ENCODE peak calls at places on chromosomes 7 and 10, in eight cellular contexts. One of them, this sample, is unnamed.

GRCh38 chr7:94043299-94043698 is 39.1 kb upstream of the BET1 start:
- DNase-seq in A172: peak; percentile 61
- DNase-seq in GM23248: peak; percentile 84
- DNase-seq in GM13976: no peak
- DNase-seq in NCI-H1105: no peak
- DNase-seq in B cell: no peak
- DNase-seq in T-cell: no peak
- DNase-seq in AG08395: peak; percentile 72
- DNase-seq in this sample: peak; percentile 63

GRCh38 chr7:137954614-137955013 is 47.3 kb downstream of the CREB3L2 start:
- DNase-seq in T-cell: no peak
- DNase-seq in GM13976: no peak
- DNase-seq in NCI-H1105: no peak
- DNase-seq in A172: no peak
- DNase-seq in GM23248: peak; percentile 42
- DNase-seq in B cell: no peak
- DNase-seq in AG08395: no peak
- DNase-seq in this sample: peak; percentile 24

GRCh38 chr10:71771821-71772617 is 1.3 kb downstream of the VSIR start:
- DNase-seq in GM13976: no peak
- DNase-seq in NCI-H1105: no peak
- DNase-seq in AG08395: peak; percentile 88
- DNase-seq in A172: peak; percentile 89
- DNase-seq in B cell: no peak
- DNase-seq in T-cell: no peak
- DNase-seq in GM23248: peak; percentile 94
- DNase-seq in this sample: peak; percentile 86

GRCh38 chr10:124249812-124250432 is 156.5 kb upstream of the CHST15 start:
- DNase-seq in GM23248: no peak
- DNase-seq in B cell: no peak
- DNase-seq in NCI-H1105: no peak
- DNase-seq in A172: no peak
- DNase-seq in AG08395: no peak
- DNase-seq in T-cell: no peak
- DNase-seq in GM13976: no peak
- DNase-seq in this sample: no peak

GRCh38 chr10:99008106-99008505 is 227.5 kb downstream of the HPSE2 start:
- DNase-seq in GM23248: no peak
- DNase-seq in T-cell: no peak
- DNase-seq in A172: no peak
- DNase-seq in AG08395: no peak
- DNase-seq in B cell: no peak
- DNase-seq in GM13976: no peak
- DNase-seq in NCI-H1105: no peak
- DNase-seq in this sample: peak; percentile 2

GRCh38 chr10:89702121-89702480 is 711 bp downstream of the KIF20B start:
- DNase-seq in GM13976: peak; percentile 18
- DNase-seq in A172: peak; percentile 37
- DNase-seq in T-cell: no peak
- DNase-seq in AG08395: peak; percentile 3
- DNase-seq in B cell: no peak
- DNase-seq in GM23248: peak; percentile 55
- DNase-seq in NCI-H1105: no peak
- DNase-seq in this sample: peak; percentile 28

GRCh38 chr7:81361769-81362168 is 408.1 kb downstream of the HGF start:
- DNase-seq in AG08395: no peak
- DNase-seq in GM23248: peak; percentile 33
- DNase-seq in NCI-H1105: no peak
- DNase-seq in T-cell: no peak
- DNase-seq in GM13976: no peak
- DNase-seq in B cell: no peak
- DNase-seq in A172: no peak
- DNase-seq in this sample: no peak

GRCh38 chr7:130009848-130010688 is 41.1 kb downstream of the ZC3HC1 start:
- DNase-seq in T-cell: no peak
- DNase-seq in GM13976: peak; percentile 47
- DNase-seq in GM23248: peak; percentile 97
- DNase-seq in A172: peak; percentile 99
- DNase-seq in B cell: no peak
- DNase-seq in NCI-H1105: no peak
- DNase-seq in AG08395: peak; percentile 88
- DNase-seq in this sample: peak; percentile 95

GRCh38 chr7:98470131-98470985 is 69.5 kb upstream of the BAIAP2L1 start:
- DNase-seq in GM13976: peak; percentile 48
- DNase-seq in B cell: peak; percentile 45
- DNase-seq in GM23248: peak; percentile 29
- DNase-seq in AG08395: no peak
- DNase-seq in NCI-H1105: no peak
- DNase-seq in T-cell: no peak
- DNase-seq in A172: no peak
- DNase-seq in this sample: peak; percentile 4

GRCh38 chr7:141702047-141702567 is at the start of gene DENND11:
- DNase-seq in T-cell: peak; percentile 44
- DNase-seq in GM23248: peak; percentile 80
- DNase-seq in AG08395: peak; percentile 76
- DNase-seq in GM13976: peak; percentile 84
- DNase-seq in NCI-H1105: peak; percentile 55
- DNase-seq in B cell: peak; percentile 89
- DNase-seq in A172: no peak
- DNase-seq in this sample: peak; percentile 57

GRCh38 chr7:14734839-14735321 is 167.7 kb downstream of the DGKB start:
- DNase-seq in NCI-H1105: no peak
- DNase-seq in GM13976: no peak
- DNase-seq in B cell: no peak
- DNase-seq in AG08395: no peak
- DNase-seq in A172: no peak
- DNase-seq in T-cell: no peak
- DNase-seq in GM23248: no peak
- DNase-seq in this sample: no peak

GRCh38 chr10:49579621-49580020 is 30.5 kb upstream of the SLC18A3 start:
- DNase-seq in A172: peak; percentile 42
- DNase-seq in T-cell: no peak
- DNase-seq in AG08395: no peak
- DNase-seq in GM13976: no peak
- DNase-seq in B cell: no peak
- DNase-seq in GM23248: no peak
- DNase-seq in NCI-H1105: no peak
- DNase-seq in this sample: peak; percentile 91

GRCh38 chr10:83677795-83678194 is 461.5 kb upstream of the GHITM start:
- DNase-seq in NCI-H1105: no peak
- DNase-seq in GM23248: no peak
- DNase-seq in AG08395: no peak
- DNase-seq in GM13976: no peak
- DNase-seq in B cell: no peak
- DNase-seq in A172: peak; percentile 5
- DNase-seq in T-cell: no peak
- DNase-seq in this sample: peak; percentile 27

GRCh38 chr10:71161429-71161828 is 50.9 kb upstream of the UNC5B start:
- DNase-seq in AG08395: no peak
- DNase-seq in A172: peak; percentile 56
- DNase-seq in GM13976: no peak
- DNase-seq in T-cell: no peak
- DNase-seq in GM23248: no peak
- DNase-seq in B cell: no peak
- DNase-seq in NCI-H1105: no peak
- DNase-seq in this sample: peak; percentile 2

GRCh38 chr10:72278668-72279393 is 5.1 kb downstream of the DDIT4 start:
- DNase-seq in GM23248: no peak
- DNase-seq in NCI-H1105: no peak
- DNase-seq in B cell: no peak
- DNase-seq in AG08395: no peak
- DNase-seq in T-cell: no peak
- DNase-seq in GM13976: no peak
- DNase-seq in A172: no peak
- DNase-seq in this sample: no peak

GRCh38 chr7:30925913-30926312 is 14.3 kb downstream of the AQP1 start:
- DNase-seq in A172: no peak
- DNase-seq in GM23248: no peak
- DNase-seq in NCI-H1105: no peak
- DNase-seq in AG08395: no peak
- DNase-seq in GM13976: peak; percentile 16
- DNase-seq in B cell: peak; percentile 7
- DNase-seq in T-cell: no peak
- DNase-seq in this sample: no peak

GRCh38 chr10:100033766-100034418 is 24.1 kb upstream of the DNMBP start:
- DNase-seq in A172: no peak
- DNase-seq in GM23248: no peak
- DNase-seq in GM13976: no peak
- DNase-seq in T-cell: no peak
- DNase-seq in AG08395: no peak
- DNase-seq in NCI-H1105: no peak
- DNase-seq in B cell: no peak
- DNase-seq in this sample: no peak

GRCh38 chr7:4017081-4017480 is 665.0 kb upstream of the FOXK1 start:
- DNase-seq in GM13976: no peak
- DNase-seq in NCI-H1105: no peak
- DNase-seq in B cell: no peak
- DNase-seq in AG08395: no peak
- DNase-seq in T-cell: no peak
- DNase-seq in A172: no peak
- DNase-seq in GM23248: no peak
- DNase-seq in this sample: no peak

GRCh38 chr7:10429516-10429915 is 544.2 kb upstream of the PHF14 start:
- DNase-seq in B cell: no peak
- DNase-seq in AG08395: no peak
- DNase-seq in A172: no peak
- DNase-seq in NCI-H1105: no peak
- DNase-seq in T-cell: no peak
- DNase-seq in GM23248: no peak
- DNase-seq in GM13976: no peak
- DNase-seq in this sample: no peak

GRCh38 chr10:45354261-45354660 is 19.8 kb upstream of the ALOX5 start:
- DNase-seq in T-cell: no peak
- DNase-seq in GM13976: no peak
- DNase-seq in GM23248: peak; percentile 15
- DNase-seq in B cell: no peak
- DNase-seq in A172: peak; percentile 33
- DNase-seq in AG08395: peak; percentile 48
- DNase-seq in NCI-H1105: no peak
- DNase-seq in this sample: peak; percentile 42

GRCh38 chr7:29243777-29244655 is 49.4 kb downstream of the CHN2 start:
- DNase-seq in A172: no peak
- DNase-seq in GM13976: no peak
- DNase-seq in T-cell: peak; percentile 18
- DNase-seq in AG08395: no peak
- DNase-seq in NCI-H1105: no peak
- DNase-seq in B cell: no peak
- DNase-seq in GM23248: no peak
- DNase-seq in this sample: no peak

GRCh38 chr10:32957341-32958084 is 517 bp downstream of the ITGB1 start:
- DNase-seq in A172: no peak
- DNase-seq in GM13976: peak; percentile 59
- DNase-seq in AG08395: peak; percentile 24
- DNase-seq in T-cell: no peak
- DNase-seq in GM23248: peak; percentile 80
- DNase-seq in NCI-H1105: no peak
- DNase-seq in B cell: peak; percentile 61
- DNase-seq in this sample: peak; percentile 39

GRCh38 chr7:82501256-82501815 is 57.8 kb upstream of the CACNA2D1 start:
- DNase-seq in A172: no peak
- DNase-seq in GM23248: no peak
- DNase-seq in AG08395: no peak
- DNase-seq in GM13976: no peak
- DNase-seq in NCI-H1105: no peak
- DNase-seq in T-cell: no peak
- DNase-seq in B cell: no peak
- DNase-seq in this sample: no peak

GRCh38 chr10:129897851-129898463 is 66.1 kb downstream of the EBF3 start:
- DNase-seq in NCI-H1105: no peak
- DNase-seq in T-cell: no peak
- DNase-seq in B cell: no peak
- DNase-seq in AG08395: no peak
- DNase-seq in A172: no peak
- DNase-seq in GM13976: no peak
- DNase-seq in GM23248: no peak
- DNase-seq in this sample: no peak

GRCh38 chr7:45923290-45923689 is 2.2 kb upstream of the IGFBP3 start:
- DNase-seq in NCI-H1105: peak; percentile 53
- DNase-seq in AG08395: peak; percentile 67
- DNase-seq in B cell: no peak
- DNase-seq in GM23248: peak; percentile 90
- DNase-seq in A172: peak; percentile 60
- DNase-seq in T-cell: peak; percentile 28
- DNase-seq in GM13976: no peak
- DNase-seq in this sample: peak; percentile 79

GRCh38 chr10:112754001-112754411 is 196.0 kb upstream of the TCF7L2 start:
- DNase-seq in NCI-H1105: no peak
- DNase-seq in AG08395: no peak
- DNase-seq in B cell: no peak
- DNase-seq in A172: no peak
- DNase-seq in GM13976: no peak
- DNase-seq in T-cell: no peak
- DNase-seq in GM23248: peak; percentile 71
- DNase-seq in this sample: no peak

GRCh38 chr10:5943536-5943935 is 33.8 kb downstream of the IL15RA start:
- DNase-seq in GM23248: peak; percentile 91
- DNase-seq in A172: peak; percentile 35
- DNase-seq in B cell: no peak
- DNase-seq in GM13976: no peak
- DNase-seq in NCI-H1105: no peak
- DNase-seq in AG08395: peak; percentile 62
- DNase-seq in T-cell: no peak
- DNase-seq in this sample: peak; percentile 77

GRCh38 chr10:86263209-86263608 is 103.4 kb downstream of the GRID1 start:
- DNase-seq in GM13976: no peak
- DNase-seq in T-cell: no peak
- DNase-seq in GM23248: no peak
- DNase-seq in AG08395: no peak
- DNase-seq in A172: no peak
- DNase-seq in B cell: no peak
- DNase-seq in NCI-H1105: no peak
- DNase-seq in this sample: no peak

This sample was measured in EH.